ENCODE peak calls at places on chromosomes 5 and 9, in five cellular contexts. One of them, this sample, is unnamed.

GRCh38 chr9:128232811-128233428 is 29.7 kb downstream of the DNM1 start:
- DNase-seq in stomach: no peak
- DNase-seq in CD8-positive, alpha-beta T cell: no peak
- DNase-seq in cardiac muscle cell: no peak
- DNase-seq in NCI-H1930: no peak
- DNase-seq in this sample: peak

GRCh38 chr5:57174128-57174849 is 430 bp downstream of the GPBP1 start:
- DNase-seq in stomach: peak
- DNase-seq in NCI-H1930: no peak
- DNase-seq in CD8-positive, alpha-beta T cell: no peak
- DNase-seq in cardiac muscle cell: peak
- DNase-seq in this sample: peak

GRCh38 chr5:116872486-116872885 is 297.9 kb upstream of the SEMA6A start:
- DNase-seq in stomach: no peak
- DNase-seq in NCI-H1930: no peak
- DNase-seq in CD8-positive, alpha-beta T cell: no peak
- DNase-seq in cardiac muscle cell: no peak
- DNase-seq in this sample: no peak

GRCh38 chr5:109905906-109906305 is 216.2 kb downstream of the MAN2A1 start:
- DNase-seq in stomach: no peak
- DNase-seq in CD8-positive, alpha-beta T cell: no peak
- DNase-seq in cardiac muscle cell: no peak
- DNase-seq in NCI-H1930: no peak
- DNase-seq in this sample: no peak

GRCh38 chr5:151101746-151102145 is 20.9 kb upstream of the TNIP1 start:
- DNase-seq in CD8-positive, alpha-beta T cell: no peak
- DNase-seq in cardiac muscle cell: no peak
- DNase-seq in stomach: peak
- DNase-seq in NCI-H1930: no peak
- DNase-seq in this sample: no peak

GRCh38 chr9:120555884-120556283 is 24.1 kb downstream of the CDK5RAP2 start:
- DNase-seq in stomach: no peak
- DNase-seq in NCI-H1930: no peak
- DNase-seq in CD8-positive, alpha-beta T cell: no peak
- DNase-seq in cardiac muscle cell: no peak
- DNase-seq in this sample: no peak

GRCh38 chr5:67268233-67269011 is 71.8 kb upstream of the CD180 start:
- DNase-seq in CD8-positive, alpha-beta T cell: no peak
- DNase-seq in NCI-H1930: no peak
- DNase-seq in stomach: peak
- DNase-seq in cardiac muscle cell: no peak
- DNase-seq in this sample: peak

GRCh38 chr5:11050596-11051304 is 289.7 kb upstream of the DAP start:
- DNase-seq in NCI-H1930: no peak
- DNase-seq in CD8-positive, alpha-beta T cell: no peak
- DNase-seq in cardiac muscle cell: no peak
- DNase-seq in stomach: no peak
- DNase-seq in this sample: no peak

GRCh38 chr5:132457371-132458225 is 33.0 kb downstream of the IRF1 start:
- DNase-seq in NCI-H1930: no peak
- DNase-seq in stomach: peak
- DNase-seq in cardiac muscle cell: no peak
- DNase-seq in CD8-positive, alpha-beta T cell: peak
- DNase-seq in this sample: peak

GRCh38 chr5:6475626-6476312 is 27.1 kb downstream of the UBE2QL1 start:
- DNase-seq in CD8-positive, alpha-beta T cell: no peak
- DNase-seq in cardiac muscle cell: peak
- DNase-seq in stomach: peak
- DNase-seq in NCI-H1930: no peak
- DNase-seq in this sample: no peak

GRCh38 chr5:89989831-89990230 is 419.7 kb downstream of the CETN3 start:
- DNase-seq in CD8-positive, alpha-beta T cell: no peak
- DNase-seq in stomach: no peak
- DNase-seq in NCI-H1930: no peak
- DNase-seq in cardiac muscle cell: no peak
- DNase-seq in this sample: no peak

GRCh38 chr5:65102501-65102825 is 333.7 kb downstream of the CWC27 start:
- DNase-seq in NCI-H1930: no peak
- DNase-seq in CD8-positive, alpha-beta T cell: no peak
- DNase-seq in cardiac muscle cell: no peak
- DNase-seq in stomach: no peak
- DNase-seq in this sample: no peak

GRCh38 chr5:10885026-10885425 is 124.0 kb upstream of the DAP start:
- DNase-seq in stomach: no peak
- DNase-seq in CD8-positive, alpha-beta T cell: no peak
- DNase-seq in NCI-H1930: no peak
- DNase-seq in cardiac muscle cell: no peak
- DNase-seq in this sample: no peak

GRCh38 chr9:3760031-3760430 is 234.2 kb upstream of the RFX3 start:
- DNase-seq in CD8-positive, alpha-beta T cell: no peak
- DNase-seq in stomach: no peak
- DNase-seq in cardiac muscle cell: no peak
- DNase-seq in NCI-H1930: no peak
- DNase-seq in this sample: no peak

GRCh38 chr5:168683247-168683926 is 104.2 kb upstream of the PANK3 start:
- DNase-seq in cardiac muscle cell: no peak
- DNase-seq in CD8-positive, alpha-beta T cell: peak
- DNase-seq in stomach: no peak
- DNase-seq in NCI-H1930: no peak
- DNase-seq in this sample: no peak

This sample was measured in Peyer's patch.